ENCODE peak calls at places on chromosomes 1 and 21, in ten cellular contexts. One of them, this sample, is unnamed.

GRCh38 chr1:23194119-23194984 is 22.9 kb downstream of the HTR1D start:
- DNase-seq in stimulated activated CD4-positive, alpha-beta T cell treated with anti-CD3 and anti-CD28 coated beads, Interleukin-15, amount 100 ng/mL, for 1 hour: no peak
- DNase-seq in GM04503: peak; percentile 96
- DNase-seq in AG09309: peak; percentile 83
- DNase-seq in psoas muscle: no peak
- DNase-seq in stimulated activated CD8-positive, alpha-beta memory T cell treated with anti-CD3 and anti-CD28 coated beads, Interleukin-7, amount 100 ng/mL, for 24 hours: no peak
- DNase-seq in progenitor cell of endocrine pancreas: no peak
- DNase-seq in CD8-positive, alpha-beta T cell: no peak
- DNase-seq in Caki2: peak; percentile 52
- DNase-seq in CD4-positive, alpha-beta memory T cell: no peak
- DNase-seq in this sample: no peak

GRCh38 chr1:168709407-168709891 is 19.6 kb downstream of the DPT start:
- DNase-seq in stimulated activated CD4-positive, alpha-beta T cell treated with anti-CD3 and anti-CD28 coated beads, Interleukin-15, amount 100 ng/mL, for 1 hour: no peak
- DNase-seq in GM04503: peak; percentile 94
- DNase-seq in AG09309: peak; percentile 83
- DNase-seq in psoas muscle: no peak
- DNase-seq in stimulated activated CD8-positive, alpha-beta memory T cell treated with anti-CD3 and anti-CD28 coated beads, Interleukin-7, amount 100 ng/mL, for 24 hours: no peak
- DNase-seq in progenitor cell of endocrine pancreas: no peak
- DNase-seq in CD8-positive, alpha-beta T cell: no peak
- DNase-seq in Caki2: peak; percentile 93
- DNase-seq in CD4-positive, alpha-beta memory T cell: no peak
- DNase-seq in this sample: no peak

GRCh38 chr1:247456914-247457638 is 828 bp downstream of the OR2B11 start:
- DNase-seq in stimulated activated CD4-positive, alpha-beta T cell treated with anti-CD3 and anti-CD28 coated beads, Interleukin-15, amount 100 ng/mL, for 1 hour: no peak
- DNase-seq in GM04503: no peak
- DNase-seq in AG09309: no peak
- DNase-seq in psoas muscle: no peak
- DNase-seq in stimulated activated CD8-positive, alpha-beta memory T cell treated with anti-CD3 and anti-CD28 coated beads, Interleukin-7, amount 100 ng/mL, for 24 hours: no peak
- DNase-seq in progenitor cell of endocrine pancreas: no peak
- DNase-seq in CD8-positive, alpha-beta T cell: no peak
- DNase-seq in Caki2: no peak
- DNase-seq in CD4-positive, alpha-beta memory T cell: no peak
- DNase-seq in this sample: no peak

GRCh38 chr1:107318932-107319331 is 178.1 kb downstream of the NTNG1 start:
- DNase-seq in stimulated activated CD4-positive, alpha-beta T cell treated with anti-CD3 and anti-CD28 coated beads, Interleukin-15, amount 100 ng/mL, for 1 hour: no peak
- DNase-seq in GM04503: no peak
- DNase-seq in AG09309: no peak
- DNase-seq in psoas muscle: no peak
- DNase-seq in stimulated activated CD8-positive, alpha-beta memory T cell treated with anti-CD3 and anti-CD28 coated beads, Interleukin-7, amount 100 ng/mL, for 24 hours: no peak
- DNase-seq in progenitor cell of endocrine pancreas: no peak
- DNase-seq in CD8-positive, alpha-beta T cell: no peak
- DNase-seq in Caki2: no peak
- DNase-seq in CD4-positive, alpha-beta memory T cell: no peak
- DNase-seq in this sample: no peak

GRCh38 chr1:247177755-247178154 is 5.9 kb upstream of the ZNF124 start:
- DNase-seq in stimulated activated CD4-positive, alpha-beta T cell treated with anti-CD3 and anti-CD28 coated beads, Interleukin-15, amount 100 ng/mL, for 1 hour: no peak
- DNase-seq in GM04503: peak; percentile 4
- DNase-seq in AG09309: no peak
- DNase-seq in psoas muscle: no peak
- DNase-seq in stimulated activated CD8-positive, alpha-beta memory T cell treated with anti-CD3 and anti-CD28 coated beads, Interleukin-7, amount 100 ng/mL, for 24 hours: no peak
- DNase-seq in progenitor cell of endocrine pancreas: no peak
- DNase-seq in CD8-positive, alpha-beta T cell: no peak
- DNase-seq in Caki2: no peak
- DNase-seq in CD4-positive, alpha-beta memory T cell: no peak
- DNase-seq in this sample: no peak

GRCh38 chr21:27406297-27407009 is 439.6 kb upstream of the ADAMTS5 start:
- DNase-seq in stimulated activated CD4-positive, alpha-beta T cell treated with anti-CD3 and anti-CD28 coated beads, Interleukin-15, amount 100 ng/mL, for 1 hour: no peak
- DNase-seq in GM04503: no peak
- DNase-seq in AG09309: peak; percentile 28
- DNase-seq in psoas muscle: no peak
- DNase-seq in stimulated activated CD8-positive, alpha-beta memory T cell treated with anti-CD3 and anti-CD28 coated beads, Interleukin-7, amount 100 ng/mL, for 24 hours: no peak
- DNase-seq in progenitor cell of endocrine pancreas: no peak
- DNase-seq in CD8-positive, alpha-beta T cell: no peak
- DNase-seq in Caki2: no peak
- DNase-seq in CD4-positive, alpha-beta memory T cell: no peak
- DNase-seq in this sample: no peak

GRCh38 chr1:17400725-17401341 is 28.8 kb downstream of the PADI6 start:
- DNase-seq in stimulated activated CD4-positive, alpha-beta T cell treated with anti-CD3 and anti-CD28 coated beads, Interleukin-15, amount 100 ng/mL, for 1 hour: no peak
- DNase-seq in GM04503: no peak
- DNase-seq in AG09309: no peak
- DNase-seq in psoas muscle: no peak
- DNase-seq in stimulated activated CD8-positive, alpha-beta memory T cell treated with anti-CD3 and anti-CD28 coated beads, Interleukin-7, amount 100 ng/mL, for 24 hours: no peak
- DNase-seq in progenitor cell of endocrine pancreas: no peak
- DNase-seq in CD8-positive, alpha-beta T cell: no peak
- DNase-seq in Caki2: no peak
- DNase-seq in CD4-positive, alpha-beta memory T cell: no peak
- DNase-seq in this sample: no peak

GRCh38 chr1:92096317-92096716 is 16.2 kb downstream of the BTBD8 start:
- DNase-seq in stimulated activated CD4-positive, alpha-beta T cell treated with anti-CD3 and anti-CD28 coated beads, Interleukin-15, amount 100 ng/mL, for 1 hour: no peak
- DNase-seq in GM04503: no peak
- DNase-seq in AG09309: no peak
- DNase-seq in psoas muscle: no peak
- DNase-seq in stimulated activated CD8-positive, alpha-beta memory T cell treated with anti-CD3 and anti-CD28 coated beads, Interleukin-7, amount 100 ng/mL, for 24 hours: no peak
- DNase-seq in progenitor cell of endocrine pancreas: no peak
- DNase-seq in CD8-positive, alpha-beta T cell: no peak
- DNase-seq in Caki2: no peak
- DNase-seq in CD4-positive, alpha-beta memory T cell: no peak
- DNase-seq in this sample: no peak

GRCh38 chr1:192993426-192994085 is 65.6 kb downstream of the UCHL5 start:
- DNase-seq in stimulated activated CD4-positive, alpha-beta T cell treated with anti-CD3 and anti-CD28 coated beads, Interleukin-15, amount 100 ng/mL, for 1 hour: no peak
- DNase-seq in GM04503: no peak
- DNase-seq in AG09309: no peak
- DNase-seq in psoas muscle: no peak
- DNase-seq in stimulated activated CD8-positive, alpha-beta memory T cell treated with anti-CD3 and anti-CD28 coated beads, Interleukin-7, amount 100 ng/mL, for 24 hours: no peak
- DNase-seq in progenitor cell of endocrine pancreas: no peak
- DNase-seq in CD8-positive, alpha-beta T cell: no peak
- DNase-seq in Caki2: no peak
- DNase-seq in CD4-positive, alpha-beta memory T cell: no peak
- DNase-seq in this sample: no peak